ENCODE peak calls at places on chromosomes 6 and 20, in eight cellular contexts. One of them, this sample, is unnamed.

GRCh38 chr20:64056889-64057627 is 5.9 kb upstream of the TCEA2 start:
- DNase-seq in GM20000: no peak
- DNase-seq in NAMALWA: peak
- DNase-seq in epithelial cell of esophagus: no peak
- DNase-seq in stimulated activated CD8-positive, alpha-beta memory T cell treated with anti-CD3 and anti-CD28 coated beads, Interleukin-15, amount 100 ng/mL, for 1 hour: no peak
- DNase-seq in uterus: no peak
- DNase-seq in NCI-H82: no peak
- DNase-seq in activated T-cell treated with anti-CD3 and anti-CD28 coated beads for 1 hour: no peak
- DNase-seq in this sample: no peak

GRCh38 chr6:64580346-64580745 is 944.7 kb downstream of the PHF3 start:
- DNase-seq in stimulated activated CD8-positive, alpha-beta memory T cell treated with anti-CD3 and anti-CD28 coated beads, Interleukin-15, amount 100 ng/mL, for 1 hour: no peak
- DNase-seq in NCI-H82: no peak
- DNase-seq in GM20000: no peak
- DNase-seq in activated T-cell treated with anti-CD3 and anti-CD28 coated beads for 1 hour: no peak
- DNase-seq in epithelial cell of esophagus: peak
- DNase-seq in NAMALWA: no peak
- DNase-seq in uterus: no peak
- DNase-seq in this sample: no peak

GRCh38 chr20:57220187-57221165 is 46.0 kb downstream of the BMP7 start:
- DNase-seq in stimulated activated CD8-positive, alpha-beta memory T cell treated with anti-CD3 and anti-CD28 coated beads, Interleukin-15, amount 100 ng/mL, for 1 hour: no peak
- DNase-seq in NAMALWA: no peak
- DNase-seq in epithelial cell of esophagus: no peak
- DNase-seq in NCI-H82: no peak
- DNase-seq in activated T-cell treated with anti-CD3 and anti-CD28 coated beads for 1 hour: no peak
- DNase-seq in GM20000: no peak
- DNase-seq in uterus: no peak
- DNase-seq in this sample: no peak

GRCh38 chr20:39381598-39381997 is 419.5 kb downstream of the DHX35 start:
- DNase-seq in NAMALWA: no peak
- DNase-seq in GM20000: no peak
- DNase-seq in NCI-H82: no peak
- DNase-seq in epithelial cell of esophagus: no peak
- DNase-seq in stimulated activated CD8-positive, alpha-beta memory T cell treated with anti-CD3 and anti-CD28 coated beads, Interleukin-15, amount 100 ng/mL, for 1 hour: no peak
- DNase-seq in activated T-cell treated with anti-CD3 and anti-CD28 coated beads for 1 hour: no peak
- DNase-seq in uterus: no peak
- DNase-seq in this sample: no peak

GRCh38 chr20:32448306-32449056 is 90.3 kb downstream of the ASXL1 start:
- DNase-seq in NCI-H82: no peak
- DNase-seq in uterus: peak
- DNase-seq in epithelial cell of esophagus: no peak
- DNase-seq in activated T-cell treated with anti-CD3 and anti-CD28 coated beads for 1 hour: no peak
- DNase-seq in NAMALWA: no peak
- DNase-seq in GM20000: no peak
- DNase-seq in stimulated activated CD8-positive, alpha-beta memory T cell treated with anti-CD3 and anti-CD28 coated beads, Interleukin-15, amount 100 ng/mL, for 1 hour: no peak
- DNase-seq in this sample: no peak

GRCh38 chr6:163564536-163564935 is 150.0 kb downstream of the QKI start:
- DNase-seq in uterus: no peak
- DNase-seq in NAMALWA: no peak
- DNase-seq in activated T-cell treated with anti-CD3 and anti-CD28 coated beads for 1 hour: no peak
- DNase-seq in stimulated activated CD8-positive, alpha-beta memory T cell treated with anti-CD3 and anti-CD28 coated beads, Interleukin-15, amount 100 ng/mL, for 1 hour: no peak
- DNase-seq in NCI-H82: no peak
- DNase-seq in epithelial cell of esophagus: no peak
- DNase-seq in GM20000: no peak
- DNase-seq in this sample: no peak

GRCh38 chr6:88945596-88945995 is 17.8 kb downstream of the RNGTT start:
- DNase-seq in NCI-H82: no peak
- DNase-seq in epithelial cell of esophagus: no peak
- DNase-seq in GM20000: no peak
- DNase-seq in NAMALWA: no peak
- DNase-seq in activated T-cell treated with anti-CD3 and anti-CD28 coated beads for 1 hour: no peak
- DNase-seq in uterus: no peak
- DNase-seq in stimulated activated CD8-positive, alpha-beta memory T cell treated with anti-CD3 and anti-CD28 coated beads, Interleukin-15, amount 100 ng/mL, for 1 hour: no peak
- DNase-seq in this sample: no peak

GRCh38 chr20:49699200-49699992 is 14.3 kb downstream of the B4GALT5 start:
- DNase-seq in GM20000: peak
- DNase-seq in NCI-H82: no peak
- DNase-seq in epithelial cell of esophagus: peak
- DNase-seq in NAMALWA: no peak
- DNase-seq in stimulated activated CD8-positive, alpha-beta memory T cell treated with anti-CD3 and anti-CD28 coated beads, Interleukin-15, amount 100 ng/mL, for 1 hour: no peak
- DNase-seq in activated T-cell treated with anti-CD3 and anti-CD28 coated beads for 1 hour: no peak
- DNase-seq in uterus: no peak
- DNase-seq in this sample: no peak

GRCh38 chr6:118876201-118876600 is 17.8 kb upstream of the ASF1A start:
- DNase-seq in NAMALWA: no peak
- DNase-seq in NCI-H82: no peak
- DNase-seq in GM20000: no peak
- DNase-seq in uterus: no peak
- DNase-seq in activated T-cell treated with anti-CD3 and anti-CD28 coated beads for 1 hour: no peak
- DNase-seq in epithelial cell of esophagus: peak
- DNase-seq in stimulated activated CD8-positive, alpha-beta memory T cell treated with anti-CD3 and anti-CD28 coated beads, Interleukin-15, amount 100 ng/mL, for 1 hour: no peak
- DNase-seq in this sample: no peak

GRCh38 chr6:105484238-105485161 is 81.6 kb upstream of the PREP start:
- DNase-seq in stimulated activated CD8-positive, alpha-beta memory T cell treated with anti-CD3 and anti-CD28 coated beads, Interleukin-15, amount 100 ng/mL, for 1 hour: no peak
- DNase-seq in activated T-cell treated with anti-CD3 and anti-CD28 coated beads for 1 hour: no peak
- DNase-seq in GM20000: peak
- DNase-seq in uterus: no peak
- DNase-seq in NAMALWA: peak
- DNase-seq in NCI-H82: peak
- DNase-seq in epithelial cell of esophagus: peak
- DNase-seq in this sample: no peak

GRCh38 chr6:152136449-152136825 is 329.0 kb downstream of the ESR1 start:
- DNase-seq in activated T-cell treated with anti-CD3 and anti-CD28 coated beads for 1 hour: no peak
- DNase-seq in NAMALWA: no peak
- DNase-seq in GM20000: no peak
- DNase-seq in uterus: no peak
- DNase-seq in stimulated activated CD8-positive, alpha-beta memory T cell treated with anti-CD3 and anti-CD28 coated beads, Interleukin-15, amount 100 ng/mL, for 1 hour: no peak
- DNase-seq in NCI-H82: no peak
- DNase-seq in epithelial cell of esophagus: peak
- DNase-seq in this sample: no peak

GRCh38 chr20:22815584-22815983 is 219.5 kb upstream of the SSTR4 start:
- DNase-seq in NCI-H82: no peak
- DNase-seq in activated T-cell treated with anti-CD3 and anti-CD28 coated beads for 1 hour: no peak
- DNase-seq in GM20000: no peak
- DNase-seq in NAMALWA: no peak
- DNase-seq in uterus: no peak
- DNase-seq in stimulated activated CD8-positive, alpha-beta memory T cell treated with anti-CD3 and anti-CD28 coated beads, Interleukin-15, amount 100 ng/mL, for 1 hour: no peak
- DNase-seq in epithelial cell of esophagus: no peak
- DNase-seq in this sample: peak

GRCh38 chr6:16319813-16320532 is 81.6 kb downstream of the GMPR start:
- DNase-seq in epithelial cell of esophagus: peak
- DNase-seq in uterus: peak
- DNase-seq in NAMALWA: peak
- DNase-seq in GM20000: peak
- DNase-seq in activated T-cell treated with anti-CD3 and anti-CD28 coated beads for 1 hour: peak
- DNase-seq in stimulated activated CD8-positive, alpha-beta memory T cell treated with anti-CD3 and anti-CD28 coated beads, Interleukin-15, amount 100 ng/mL, for 1 hour: peak
- DNase-seq in NCI-H82: peak
- DNase-seq in this sample: peak

GRCh38 chr6:99187429-99187828 is 162.0 kb downstream of the FAXC start:
- DNase-seq in activated T-cell treated with anti-CD3 and anti-CD28 coated beads for 1 hour: no peak
- DNase-seq in NCI-H82: no peak
- DNase-seq in NAMALWA: no peak
- DNase-seq in uterus: no peak
- DNase-seq in stimulated activated CD8-positive, alpha-beta memory T cell treated with anti-CD3 and anti-CD28 coated beads, Interleukin-15, amount 100 ng/mL, for 1 hour: no peak
- DNase-seq in GM20000: no peak
- DNase-seq in epithelial cell of esophagus: peak
- DNase-seq in this sample: no peak

GRCh38 chr6:30163090-30163917 is at the start of gene TRIM15:
- DNase-seq in activated T-cell treated with anti-CD3 and anti-CD28 coated beads for 1 hour: no peak
- DNase-seq in stimulated activated CD8-positive, alpha-beta memory T cell treated with anti-CD3 and anti-CD28 coated beads, Interleukin-15, amount 100 ng/mL, for 1 hour: no peak
- DNase-seq in epithelial cell of esophagus: peak
- DNase-seq in NCI-H82: no peak
- DNase-seq in uterus: no peak
- DNase-seq in NAMALWA: no peak
- DNase-seq in GM20000: no peak
- DNase-seq in this sample: no peak

GRCh38 chr20:37867289-37868195 is 35.4 kb upstream of the VSTM2L start:
- DNase-seq in GM20000: no peak
- DNase-seq in NAMALWA: no peak
- DNase-seq in stimulated activated CD8-positive, alpha-beta memory T cell treated with anti-CD3 and anti-CD28 coated beads, Interleukin-15, amount 100 ng/mL, for 1 hour: no peak
- DNase-seq in epithelial cell of esophagus: no peak
- DNase-seq in activated T-cell treated with anti-CD3 and anti-CD28 coated beads for 1 hour: no peak
- DNase-seq in NCI-H82: no peak
- DNase-seq in uterus: no peak
- DNase-seq in this sample: no peak

GRCh38 chr6:106547053-106547414 is 82.3 kb downstream of the RTN4IP1 start:
- DNase-seq in activated T-cell treated with anti-CD3 and anti-CD28 coated beads for 1 hour: no peak
- DNase-seq in NCI-H82: peak
- DNase-seq in NAMALWA: peak
- DNase-seq in stimulated activated CD8-positive, alpha-beta memory T cell treated with anti-CD3 and anti-CD28 coated beads, Interleukin-15, amount 100 ng/mL, for 1 hour: no peak
- DNase-seq in GM20000: no peak
- DNase-seq in epithelial cell of esophagus: peak
- DNase-seq in uterus: no peak
- DNase-seq in this sample: no peak

GRCh38 chr6:39961178-39961577 is 26.9 kb upstream of the MOCS1 start:
- DNase-seq in epithelial cell of esophagus: peak
- DNase-seq in GM20000: no peak
- DNase-seq in NAMALWA: no peak
- DNase-seq in activated T-cell treated with anti-CD3 and anti-CD28 coated beads for 1 hour: no peak
- DNase-seq in stimulated activated CD8-positive, alpha-beta memory T cell treated with anti-CD3 and anti-CD28 coated beads, Interleukin-15, amount 100 ng/mL, for 1 hour: no peak
- DNase-seq in uterus: no peak
- DNase-seq in NCI-H82: no peak
- DNase-seq in this sample: no peak

GRCh38 chr6:139567095-139567494 is 192.6 kb upstream of the CITED2 start:
- DNase-seq in epithelial cell of esophagus: no peak
- DNase-seq in NAMALWA: no peak
- DNase-seq in GM20000: no peak
- DNase-seq in activated T-cell treated with anti-CD3 and anti-CD28 coated beads for 1 hour: no peak
- DNase-seq in stimulated activated CD8-positive, alpha-beta memory T cell treated with anti-CD3 and anti-CD28 coated beads, Interleukin-15, amount 100 ng/mL, for 1 hour: no peak
- DNase-seq in uterus: no peak
- DNase-seq in NCI-H82: no peak
- DNase-seq in this sample: no peak

GRCh38 chr6:22149501-22150490 is 147.0 kb downstream of the PRL start:
- DNase-seq in GM20000: no peak
- DNase-seq in activated T-cell treated with anti-CD3 and anti-CD28 coated beads for 1 hour: no peak
- DNase-seq in epithelial cell of esophagus: no peak
- DNase-seq in uterus: no peak
- DNase-seq in NCI-H82: peak
- DNase-seq in stimulated activated CD8-positive, alpha-beta memory T cell treated with anti-CD3 and anti-CD28 coated beads, Interleukin-15, amount 100 ng/mL, for 1 hour: no peak
- DNase-seq in NAMALWA: peak
- DNase-seq in this sample: no peak

GRCh38 chr20:35491823-35492222 is 36.4 kb downstream of the CEP250 start:
- DNase-seq in uterus: no peak
- DNase-seq in activated T-cell treated with anti-CD3 and anti-CD28 coated beads for 1 hour: no peak
- DNase-seq in stimulated activated CD8-positive, alpha-beta memory T cell treated with anti-CD3 and anti-CD28 coated beads, Interleukin-15, amount 100 ng/mL, for 1 hour: no peak
- DNase-seq in NAMALWA: no peak
- DNase-seq in epithelial cell of esophagus: no peak
- DNase-seq in NCI-H82: no peak
- DNase-seq in GM20000: no peak
- DNase-seq in this sample: no peak

GRCh38 chr6:135261872-135262725 is 81.0 kb downstream of the MYB start:
- DNase-seq in stimulated activated CD8-positive, alpha-beta memory T cell treated with anti-CD3 and anti-CD28 coated beads, Interleukin-15, amount 100 ng/mL, for 1 hour: no peak
- DNase-seq in epithelial cell of esophagus: no peak
- DNase-seq in GM20000: no peak
- DNase-seq in NAMALWA: no peak
- DNase-seq in NCI-H82: no peak
- DNase-seq in uterus: no peak
- DNase-seq in activated T-cell treated with anti-CD3 and anti-CD28 coated beads for 1 hour: no peak
- DNase-seq in this sample: no peak

GRCh38 chr6:17589402-17590116 is 10.5 kb upstream of the FAM8A1 start:
- DNase-seq in NCI-H82: peak
- DNase-seq in GM20000: no peak
- DNase-seq in uterus: no peak
- DNase-seq in epithelial cell of esophagus: peak
- DNase-seq in NAMALWA: no peak
- DNase-seq in stimulated activated CD8-positive, alpha-beta memory T cell treated with anti-CD3 and anti-CD28 coated beads, Interleukin-15, amount 100 ng/mL, for 1 hour: no peak
- DNase-seq in activated T-cell treated with anti-CD3 and anti-CD28 coated beads for 1 hour: no peak
- DNase-seq in this sample: no peak

GRCh38 chr6:108549741-108550140 is 11.0 kb upstream of the FOXO3 start:
- DNase-seq in uterus: no peak
- DNase-seq in stimulated activated CD8-positive, alpha-beta memory T cell treated with anti-CD3 and anti-CD28 coated beads, Interleukin-15, amount 100 ng/mL, for 1 hour: no peak
- DNase-seq in NCI-H82: no peak
- DNase-seq in activated T-cell treated with anti-CD3 and anti-CD28 coated beads for 1 hour: no peak
- DNase-seq in NAMALWA: no peak
- DNase-seq in epithelial cell of esophagus: no peak
- DNase-seq in GM20000: no peak
- DNase-seq in this sample: no peak